ENCODE peak calls at places on chromosomes 4 and X, in four cellular contexts. W, Z, N and S are unnamed samples.

GRCh38 chrX:106899841-106900240 is 3.3 kb downstream of the RIPPLY1 start:
- DNase-seq in N (no peak), W (no peak), Z (no peak), S (no peak)

GRCh38 chrX:53223955-53224859 is 800 bp downstream of the KDM5C start:
- DNase-seq in W (peak), Z (no peak), N (no peak), S (no peak)

GRCh38 chrX:136354201-136354600 is 53.4 kb downstream of the ADGRG4 start:
- DNase-seq in N (no peak), Z (no peak), W (no peak), S (no peak)

GRCh38 chrX:11757729-11758399 is at the start of gene MSL3:
- DNase-seq in N (no peak), Z (no peak), W (peak), S (no peak)

GRCh38 chr4:143381171-143382118 is 44.8 kb downstream of the GAB1 start:
- DNase-seq in Z (peak), N (no peak), W (no peak), S (no peak)

GRCh38 chr4:85149656-85150055 is 183.2 kb upstream of the WDFY3 start:
- DNase-seq in Z (no peak), W (no peak), N (no peak), S (no peak)

GRCh38 chr4:110424144-110424543 is 51.8 kb upstream of the ENPEP start:
- DNase-seq in Z (no peak), W (no peak), N (no peak), S (no peak)

GRCh38 chr4:144178414-144178813 is 37.9 kb upstream of the GYPA start:
- DNase-seq in Z (no peak), N (no peak), W (no peak), S (no peak)

GRCh38 chr4:11261066-11261850 is 167.4 kb downstream of the HS3ST1 start:
- DNase-seq in N (no peak), Z (no peak), W (no peak), S (no peak)

GRCh38 chrX:119692241-119693031 is 532 bp downstream of the SEPTIN6 start:
- DNase-seq in N (no peak), W (peak), Z (no peak), S (no peak)

GRCh38 chr4:38730830-38731646 is 51.8 kb downstream of the TLR10 start:
- DNase-seq in N (no peak), Z (peak), W (peak), S (peak)

GRCh38 chr4:2537011-2537830 is 774 bp downstream of the FAM193A start:
- DNase-seq in Z (peak), W (no peak), N (no peak), S (no peak)

GRCh38 chrX:119013146-119013545 is 38.7 kb downstream of the LONRF3 start:
- DNase-seq in W (no peak), Z (no peak), N (no peak), S (no peak)

GRCh38 chr4:113899260-113900177 is 79.9 kb downstream of the ARSJ start:
- DNase-seq in Z (no peak), W (no peak), N (no peak), S (no peak)